ENCODE peak calls at places on chromosomes 12 and 14, in four cellular contexts. V, Z, I and B are unnamed samples.

GRCh38 chr12:49296836-49297694 is 2.1 kb downstream of the PRPH start:
- DNase-seq in V (peak; percentile 50), Z (no peak), I (peak; percentile 27), B (no peak)

GRCh38 chr12:115384391-115384790 is 700.4 kb upstream of the TBX3 start:
- DNase-seq in V (no peak), Z (no peak), I (no peak), B (no peak)

GRCh38 chr12:40946612-40947194 is 241.4 kb upstream of the PDZRN4 start:
- DNase-seq in V (peak; percentile 15), Z (peak; percentile 7), I (no peak), B (no peak)

GRCh38 chr12:54371328-54372112 is 7.2 kb upstream of the GPR84 start:
- DNase-seq in V (peak; percentile 90), Z (no peak), I (no peak), B (no peak)

GRCh38 chr12:55930771-55931316 is at the start of gene DGKA:
- DNase-seq in V (peak; percentile 31), Z (no peak), I (peak; percentile 5), B (peak; percentile 32)

GRCh38 chr14:67564236-67564635 is 31.1 kb downstream of the PLEKHH1 start:
- DNase-seq in V (no peak), Z (no peak), I (no peak), B (no peak)

GRCh38 chr14:80017796-80018195 is 193.5 kb downstream of the DIO2 start:
- DNase-seq in V (no peak), Z (no peak), I (no peak), B (no peak)

GRCh38 chr12:11836282-11836963 is 186.9 kb downstream of the ETV6 start:
- DNase-seq in V (no peak), Z (peak; percentile 57), I (no peak), B (no peak)

GRCh38 chr12:26918321-26919215 is 19.2 kb downstream of the INTS13 start:
- DNase-seq in V (no peak), Z (no peak), I (no peak), B (no peak)

GRCh38 chr14:53399057-53399456 is 245.9 kb upstream of the DDHD1 start:
- DNase-seq in V (no peak), Z (no peak), I (no peak), B (peak; percentile 40)

GRCh38 chr12:13425766-13426165 is 229.2 kb downstream of the EMP1 start:
- DNase-seq in V (no peak), Z (no peak), I (no peak), B (no peak)

GRCh38 chr12:127516467-127516866 is 750.5 kb upstream of the TMEM132C start:
- DNase-seq in V (no peak), Z (no peak), I (no peak), B (no peak)

GRCh38 chr14:75559451-75560187 is 18.8 kb upstream of the FLVCR2 start:
- DNase-seq in V (peak; percentile 33), Z (peak; percentile 90), I (no peak), B (no peak)